ENCODE peak calls at places on chromosomes 6 and 20, in four cellular contexts. C is psoas muscle, D is lung, N is WERI-Rb-1. B is an unnamed sample.

GRCh38 chr6:52640170-52640569 is 30.7 kb upstream of the TMEM14A start:
- DNase-seq in D (no peak), C (no peak), N (no peak), B (no peak)

GRCh38 chr6:80094017-80094416 is 12.5 kb upstream of the BCKDHB start:
- DNase-seq in N (no peak), C (no peak), D (no peak), B (no peak)

GRCh38 chr6:50062051-50062450 is 12.3 kb upstream of the DEFB112 start:
- DNase-seq in C (no peak), D (no peak), N (peak; percentile 31), B (no peak)

GRCh38 chr20:63404129-63405085 is 43.3 kb upstream of the CHRNA4 start:
- DNase-seq in N (no peak), D (no peak), C (no peak), B (no peak)

GRCh38 chr20:24948939-24949679 is at the start of gene CST7:
- DNase-seq in C (peak; percentile 71), D (peak; percentile 37), N (no peak), B (no peak)

GRCh38 chr6:165917576-165917975 is 250.1 kb downstream of the TBXT start:
- DNase-seq in C (no peak), N (no peak), D (no peak), B (no peak)

GRCh38 chr6:100881707-100882040 is 545 bp upstream of the ASCC3 start:
- DNase-seq in D (no peak), N (no peak), C (no peak), B (no peak)

GRCh38 chr6:158705386-158706126 is 55.7 kb downstream of the SYTL3 start:
- DNase-seq in D (no peak), N (no peak), C (no peak), B (no peak)

GRCh38 chr6:153117986-153118886 is 12.8 kb downstream of the RGS17 start:
- DNase-seq in C (no peak), N (no peak), D (no peak), B (no peak)

GRCh38 chr6:104472245-104472644 is 387.5 kb downstream of the HACE1 start:
- DNase-seq in D (no peak), N (no peak), C (no peak), B (no peak)

GRCh38 chr20:59888050-59888449 is 45.4 kb downstream of the SYCP2 start:
- DNase-seq in N (no peak), C (no peak), D (no peak), B (no peak)

GRCh38 chr20:52303281-52303950 is 111.8 kb upstream of the ZFP64 start:
- DNase-seq in D (no peak), N (peak; percentile 11), C (no peak), B (no peak)

GRCh38 chr6:24323632-24324337 is 34.1 kb downstream of the DCDC2 start:
- DNase-seq in C (no peak), D (no peak), N (no peak), B (no peak)

GRCh38 chr6:7381092-7381491 is 8.4 kb downstream of the CAGE1 start:
- DNase-seq in D (no peak), N (no peak), C (no peak), B (no peak)

GRCh38 chr6:71745525-71745924 is 140.8 kb upstream of the RIMS1 start:
- DNase-seq in N (no peak), D (no peak), C (no peak), B (no peak)

GRCh38 chr20:8764289-8764962 is 304.5 kb upstream of the PLCB4 start:
- DNase-seq in C (no peak), D (no peak), N (no peak), B (no peak)

GRCh38 chr20:14632906-14633305 is 295.5 kb upstream of the FLRT3 start:
- DNase-seq in N (no peak), C (no peak), D (no peak), B (no peak)

GRCh38 chr20:59948828-59949720 is 8.9 kb downstream of the FAM217B start:
- DNase-seq in N (no peak), C (no peak), D (no peak), B (no peak)

DNA sequence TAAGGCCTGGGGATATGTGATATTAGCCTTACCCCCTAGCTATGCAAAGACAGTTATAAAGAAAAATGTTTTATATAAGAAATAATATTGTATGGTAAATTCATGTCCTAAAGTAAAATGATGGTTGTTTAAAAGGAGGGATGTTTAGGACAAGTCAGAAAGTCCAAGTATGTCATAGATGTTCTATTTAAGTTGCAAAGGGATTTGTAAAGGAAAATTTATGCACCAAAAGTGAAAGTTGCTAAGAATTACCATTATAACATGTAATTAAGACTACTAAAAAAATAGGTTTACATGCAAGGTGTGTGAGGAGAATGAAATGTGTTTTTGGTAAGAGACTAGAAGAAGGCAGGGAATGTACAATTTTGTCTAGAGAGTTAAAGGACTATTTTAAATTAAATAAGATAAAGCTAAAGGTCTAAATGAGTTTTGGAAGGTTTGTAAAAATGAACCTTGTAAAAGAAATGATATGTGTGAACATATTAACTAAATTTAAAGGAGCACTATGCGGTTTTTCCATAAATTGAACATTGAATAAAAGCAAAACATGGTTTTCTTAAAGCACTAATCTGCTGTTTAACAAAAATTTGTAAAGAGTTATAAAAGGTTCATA is 22.7 kb upstream of the GOPC start:
- DNase-seq in C (no peak), D (no peak), N (no peak), B (no peak)
- H3K9me3 ChIP-seq in C (peaks cover 4% of the 10 kb centered on the region), D (no peaks in the 10 kb centered on the region), N (peaks cover 17% of the 10 kb centered on the region), B (peaks cover 3% of the 10 kb centered on the region)

GRCh38 chr20:35899064-35899463 is 55.2 kb downstream of the SCAND1 start:
- DNase-seq in N (no peak), C (no peak), D (no peak), B (no peak)

GRCh38 chr20:35891375-35891774 is 62.9 kb downstream of the SCAND1 start:
- DNase-seq in C (no peak), N (no peak), D (no peak), B (no peak)

GRCh38 chr20:35893942-35894341 is 60.4 kb downstream of the SCAND1 start:
- DNase-seq in D (no peak), C (no peak), N (no peak), B (no peak)

GRCh38 chr20:35892871-35893270 is 61.4 kb downstream of the SCAND1 start:
- DNase-seq in N (no peak), D (no peak), C (no peak), B (no peak)

DNA sequence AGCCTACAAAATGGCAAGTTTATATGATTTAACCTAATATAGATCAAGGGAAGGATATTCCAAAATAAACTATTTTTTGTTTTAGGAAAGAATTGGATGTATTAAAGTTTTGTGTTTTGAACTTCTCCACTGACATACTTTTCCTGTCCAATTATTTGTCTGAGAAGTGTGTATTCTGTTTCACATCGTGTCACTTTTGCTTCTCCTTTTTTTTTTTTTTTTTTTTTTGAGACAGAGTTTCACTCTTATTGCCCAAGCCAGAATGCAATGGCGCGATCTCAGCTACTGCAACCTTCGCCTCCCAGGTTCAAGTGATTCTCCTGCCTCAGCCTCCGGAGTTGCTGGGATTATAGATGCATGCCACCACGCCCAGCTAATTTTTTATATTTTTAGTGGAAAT is 58.8 kb downstream of the SCAND1 start:
- DNase-seq in D (no peak), N (no peak), C (no peak), B (no peak)
- H3K9me3 ChIP-seq in D (no peaks in the 10 kb centered on the region), N (no peaks in the 10 kb centered on the region), C (no peaks in the 10 kb centered on the region), B (no peaks in the 10 kb centered on the region)

GRCh38 chr20:51299413-51299812 is 243.1 kb downstream of the NFATC2 start:
- DNase-seq in D (no peak), N (no peak), C (no peak), B (no peak)

GRCh38 chr20:51298141-51298540 is 244.4 kb downstream of the NFATC2 start:
- DNase-seq in D (no peak), C (no peak), N (no peak), B (no peak)

GRCh38 chr20:51303731-51304670 is 238.5 kb downstream of the NFATC2 start:
- DNase-seq in D (no peak), C (no peak), N (no peak), B (no peak)

GRCh38 chr20:51301026-51301425 is 241.5 kb downstream of the NFATC2 start:
- DNase-seq in N (no peak), D (no peak), C (no peak), B (no peak)

GRCh38 chr20:51300104-51300503 is 242.4 kb downstream of the NFATC2 start:
- DNase-seq in C (no peak), D (no peak), N (no peak), B (no peak)
- H3K9me3 ChIP-seq in C (no peaks in the 10 kb centered on the region), D (peaks cover 10% of the 10 kb centered on the region), N (peaks cover 12% of the 10 kb centered on the region), B (no peaks in the 10 kb centered on the region)

GRCh38 chr6:312704-313485 is 20.6 kb downstream of the DUSP22 start:
- DNase-seq in N (no peak), D (no peak), C (no peak), B (no peak)

GRCh38 chr6:309947-310346 is 17.7 kb downstream of the DUSP22 start:
- DNase-seq in C (no peak), D (no peak), N (no peak), B (no peak)

GRCh38 chr6:311679-312220 is 19.5 kb downstream of the DUSP22 start:
- DNase-seq in N (no peak), D (no peak), C (no peak), B (no peak)

GRCh38 chr6:308768-309167 is 16.5 kb downstream of the DUSP22 start:
- DNase-seq in C (no peak), D (no peak), N (no peak), B (no peak)

GRCh38 chr6:310671-311070 is 18.4 kb downstream of the DUSP22 start:
- DNase-seq in D (no peak), C (no peak), N (no peak), B (no peak)
- H3K9me3 ChIP-seq in D (peaks cover 4% of the 10 kb centered on the region), C (no peaks in the 10 kb centered on the region), N (no peaks in the 10 kb centered on the region), B (no peaks in the 10 kb centered on the region)

DNA sequence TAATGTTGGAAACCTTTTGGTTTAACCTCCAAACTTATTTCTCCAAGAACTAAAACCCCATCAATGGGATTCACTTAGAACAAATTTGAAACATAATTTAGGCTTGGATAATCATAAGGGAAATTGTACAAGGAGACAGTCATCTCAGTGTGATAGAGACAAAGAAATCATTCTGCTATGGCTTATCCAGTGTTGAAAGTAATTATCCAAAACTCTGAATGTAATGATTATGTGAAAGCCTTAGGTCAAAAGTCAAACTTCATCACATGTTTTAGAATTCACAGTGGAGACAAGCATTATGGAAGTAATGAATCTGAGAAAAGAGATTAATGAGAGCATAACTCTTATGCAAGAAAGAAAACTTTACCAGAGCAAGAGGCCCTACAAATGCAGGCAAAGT is 20.0 kb downstream of the MC3R start:
- DNase-seq in N (no peak), D (no peak), C (no peak), B (no peak)
- H3K9me3 ChIP-seq in N (no peaks in the 10 kb centered on the region), D (peaks cover 2% of the 10 kb centered on the region), C (no peaks in the 10 kb centered on the region), B (no peaks in the 10 kb centered on the region)

GRCh38 chr20:62105592-62105991 is 16.7 kb upstream of the LSM14B start:
- DNase-seq in C (no peak), D (no peak), N (no peak), B (no peak)

GRCh38 chr20:62114894-62115293 is 7.4 kb upstream of the LSM14B start:
- DNase-seq in D (no peak), C (no peak), N (no peak), B (no peak)

GRCh38 chr20:62112368-62112767 is 9.9 kb upstream of the LSM14B start:
- DNase-seq in N (no peak), D (no peak), C (no peak), B (no peak)

GRCh38 chr20:62116558-62117361 is 5.5 kb upstream of the LSM14B start:
- DNase-seq in C (no peak), N (no peak), D (no peak), B (no peak)

GRCh38 chr20:62111148-62111547 is 11.1 kb upstream of the LSM14B start:
- DNase-seq in C (no peak), D (no peak), N (no peak), B (no peak)
- H3K9me3 ChIP-seq in C (peaks cover 56% of the 10 kb centered on the region), D (peaks cover 45% of the 10 kb centered on the region), N (peaks cover 49% of the 10 kb centered on the region), B (peaks cover 5% of the 10 kb centered on the region)